ENCODE peak calls at places on chromosomes 12 and 14, in four cellular contexts. Y, D, W and V are unnamed samples.

GRCh38 chr12:49327368-49327767 is 4.3 kb downstream of the TROAP start:
- DNase-seq in Y (no peak), D (no peak), W (no peak), V (no peak)

GRCh38 chr14:54420478-54421116 is 20.6 kb downstream of the CNIH1 start:
- DNase-seq in Y (peak), D (peak), W (no peak), V (peak)

GRCh38 chr14:64968167-64968566 is 4.0 kb downstream of the RAB15 start:
- DNase-seq in Y (no peak), D (no peak), W (no peak), V (no peak)

GRCh38 chr14:59325906-59326305 is 137.4 kb downstream of the DAAM1 start:
- DNase-seq in Y (no peak), D (no peak), W (no peak), V (no peak)

GRCh38 chr12:43233861-43234260 is 318.1 kb downstream of the ADAMTS20 start:
- DNase-seq in Y (no peak), D (no peak), W (no peak), V (no peak)

GRCh38 chr12:84599539-84599938 is 313.1 kb downstream of the SLC6A15 start:
- DNase-seq in Y (no peak), D (no peak), W (no peak), V (no peak)

GRCh38 chr14:38973083-38973700 is 129.8 kb downstream of the SEC23A start:
- DNase-seq in Y (no peak), D (peak), W (no peak), V (no peak)

GRCh38 chr14:75200451-75200850 is 24.0 kb upstream of the TMED10 start:
- DNase-seq in Y (no peak), D (no peak), W (no peak), V (no peak)

GRCh38 chr12:91262023-91262676 is 79.5 kb upstream of the DCN start:
- DNase-seq in Y (no peak), D (no peak), W (no peak), V (no peak)

GRCh38 chr12:70812124-70812523 is 108.4 kb downstream of the PTPRR start:
- DNase-seq in Y (no peak), D (no peak), W (no peak), V (no peak)

GRCh38 chr12:72836184-72836583 is 564.0 kb downstream of the TRHDE start:
- DNase-seq in Y (no peak), D (no peak), W (no peak), V (no peak)

GRCh38 chr12:32561931-32562341 is 117.2 kb upstream of the DNM1L start:
- DNase-seq in Y (no peak), D (peak), W (no peak), V (no peak)

GRCh38 chr12:75635606-75636444 is 124.4 kb upstream of the KRR1 start:
- DNase-seq in Y (peak), D (peak), W (no peak), V (no peak)

GRCh38 chr12:127926004-127926403 is 341.0 kb upstream of the TMEM132C start:
- DNase-seq in Y (no peak), D (no peak), W (no peak), V (no peak)

GRCh38 chr12:89231686-89232085 is 120.6 kb downstream of the DUSP6 start:
- DNase-seq in Y (no peak), D (no peak), W (no peak), V (no peak)

GRCh38 chr12:50132505-50133135 is 20.6 kb downstream of the COX14 start:
- DNase-seq in Y (no peak), D (peak), W (no peak), V (no peak)

GRCh38 chr12:60162988-60163720 is 567.3 kb downstream of the SLC16A7 start:
- DNase-seq in Y (no peak), D (no peak), W (no peak), V (peak)

GRCh38 chr14:93984987-93985410 is 8.6 kb upstream of the ASB2 start:
- DNase-seq in Y (peak), D (peak), W (no peak), V (peak)

GRCh38 chr12:27462851-27463250 is 16.3 kb downstream of the SMCO2 start:
- DNase-seq in Y (no peak), D (no peak), W (no peak), V (no peak)

GRCh38 chr12:52659395-52659794 is 7.4 kb upstream of the KRT2 start:
- DNase-seq in Y (peak), D (no peak), W (no peak), V (no peak)

GRCh38 chr12:100827901-100828520 is 33.4 kb downstream of the ANO4 start:
- DNase-seq in Y (peak), D (peak), W (no peak), V (no peak)

GRCh38 chr14:77761205-77761931 is 412 bp upstream of the SNW1 start:
- DNase-seq in Y (peak), D (peak), W (peak), V (peak)

GRCh38 chr12:53798575-53798974 is 46.8 kb upstream of the CISTR start:
- DNase-seq in Y (peak), D (peak), W (no peak), V (no peak)

GRCh38 chr12:66633676-66634075 is 45.2 kb downstream of the GRIP1 start:
- DNase-seq in Y (no peak), D (no peak), W (no peak), V (no peak)

GRCh38 chr14:68501171-68501570 is 291.7 kb downstream of the ZFP36L1 start:
- DNase-seq in Y (no peak), D (no peak), W (no peak), V (no peak)

GRCh38 chr14:35858521-35859209 is 32.5 kb downstream of the BRMS1L start:
- DNase-seq in Y (no peak), D (no peak), W (no peak), V (no peak)

GRCh38 chr12:13203028-13203922 is 6.7 kb downstream of the EMP1 start:
- DNase-seq in Y (no peak), D (no peak), W (no peak), V (peak)

GRCh38 chr12:76611533-76611932 is 52.0 kb upstream of the OSBPL8 start:
- DNase-seq in Y (no peak), D (no peak), W (no peak), V (no peak)

GRCh38 chr12:92989715-92990484 is 60.8 kb upstream of the EEA1 start:
- DNase-seq in Y (no peak), D (peak), W (no peak), V (no peak)

GRCh38 chr12:117818400-117818799 is 150.4 kb downstream of the KSR2 start:
- DNase-seq in Y (no peak), D (no peak), W (no peak), V (no peak)

GRCh38 chr14:50345891-50346422 is 33.8 kb downstream of the DMAC2L start:
- DNase-seq in Y (no peak), D (no peak), W (no peak), V (no peak)

GRCh38 chr14:61322799-61323290 is 1.5 kb downstream of the PRKCH start:
- DNase-seq in Y (peak), D (no peak), W (no peak), V (no peak)

GRCh38 chr14:95510804-95511203 is 5.6 kb downstream of the SYNE3 start:
- DNase-seq in Y (no peak), D (no peak), W (no peak), V (no peak)

GRCh38 chr12:15001733-15002471 is 29.1 kb downstream of the PDE6H start:
- DNase-seq in Y (no peak), D (peak), W (no peak), V (peak)

GRCh38 chr12:31316964-31317363 is 9.0 kb downstream of the SINHCAF start:
- DNase-seq in Y (no peak), D (no peak), W (no peak), V (no peak)

GRCh38 chr12:58489394-58489793 is 430.9 kb downstream of the LRIG3 start:
- DNase-seq in Y (no peak), D (no peak), W (no peak), V (no peak)

GRCh38 chr14:81313200-81313599 is 86.9 kb downstream of the STON2 start:
- DNase-seq in Y (no peak), D (no peak), W (no peak), V (no peak)

GRCh38 chr12:47071241-47071852 is 8.1 kb upstream of the PCED1B start:
- DNase-seq in Y (no peak), D (peak), W (no peak), V (peak)

GRCh38 chr12:52248541-52249035 is 15.5 kb downstream of the KRT7 start:
- DNase-seq in Y (no peak), D (no peak), W (no peak), V (no peak)

GRCh38 chr12:18206198-18206597 is 55.1 kb upstream of the PIK3C2G start:
- DNase-seq in Y (no peak), D (no peak), W (no peak), V (no peak)
- TF ChIP-seq ESRRA in Y (no peak), D (no peak), W (no peak), V (no peak)

DNA sequence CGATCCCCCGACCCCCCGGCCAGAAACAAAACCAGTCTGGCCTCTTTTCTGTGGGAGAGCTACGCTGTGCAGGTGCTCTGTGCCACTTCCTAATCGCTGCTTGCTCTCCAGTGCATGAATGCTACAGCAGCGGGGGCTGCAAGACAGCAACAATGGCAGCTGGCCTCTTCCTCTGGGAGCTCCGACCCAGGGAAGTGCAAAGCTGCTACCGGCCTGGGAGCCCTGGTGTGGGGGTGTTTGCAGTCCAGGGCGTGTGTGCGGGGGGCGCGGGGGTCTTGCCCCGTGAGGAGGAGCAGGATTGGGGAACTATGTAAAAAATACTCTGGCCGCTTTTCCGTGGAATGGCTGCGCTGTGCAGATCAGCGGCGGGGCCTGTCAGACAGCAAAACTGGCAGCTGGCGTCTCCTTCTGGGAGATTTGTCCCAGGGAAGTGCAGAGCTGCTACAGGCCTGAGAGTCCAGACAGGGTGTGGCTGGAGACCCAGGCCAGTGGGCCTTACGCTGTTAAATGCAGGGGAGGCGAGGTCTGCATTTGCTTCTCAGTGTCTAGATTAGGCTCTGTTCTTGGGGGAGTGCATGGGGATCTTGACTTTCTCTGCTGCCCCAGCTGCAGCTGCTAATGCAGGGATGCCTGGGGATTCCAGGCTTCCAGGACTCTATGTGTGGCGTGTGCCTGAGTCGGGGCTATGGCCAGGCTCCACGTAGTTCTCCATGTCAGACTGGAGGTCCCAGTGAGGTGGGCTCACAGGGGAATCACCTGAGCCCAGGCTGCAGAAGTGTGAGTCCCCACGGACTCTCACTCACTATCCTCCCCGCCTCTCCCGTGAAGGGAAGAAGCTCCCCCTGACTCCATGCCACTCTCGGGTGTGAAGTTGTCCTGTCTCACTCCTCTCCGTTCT is 344.5 kb downstream of the AEBP2 start:
- DNase-seq in Y (no peak), D (no peak), W (no peak), V (peak)
- TF ChIP-seq ESRRA in Y (no peak), D (no peak), W (no peak), V (no peak)

GRCh38 chr14:90450667-90451066 is 53.8 kb downstream of the CALM1 start:
- DNase-seq in Y (no peak), D (no peak), W (no peak), V (no peak)

GRCh38 chr14:90452366-90452765 is 55.5 kb downstream of the CALM1 start:
- DNase-seq in Y (no peak), D (no peak), W (no peak), V (no peak)

GRCh38 chr14:90451953-90452352 is 55.1 kb downstream of the CALM1 start:
- DNase-seq in Y (no peak), D (no peak), W (no peak), V (no peak)

GRCh38 chr14:90450151-90450550 is 53.3 kb downstream of the CALM1 start:
- DNase-seq in Y (no peak), D (no peak), W (no peak), V (no peak)

DNA sequence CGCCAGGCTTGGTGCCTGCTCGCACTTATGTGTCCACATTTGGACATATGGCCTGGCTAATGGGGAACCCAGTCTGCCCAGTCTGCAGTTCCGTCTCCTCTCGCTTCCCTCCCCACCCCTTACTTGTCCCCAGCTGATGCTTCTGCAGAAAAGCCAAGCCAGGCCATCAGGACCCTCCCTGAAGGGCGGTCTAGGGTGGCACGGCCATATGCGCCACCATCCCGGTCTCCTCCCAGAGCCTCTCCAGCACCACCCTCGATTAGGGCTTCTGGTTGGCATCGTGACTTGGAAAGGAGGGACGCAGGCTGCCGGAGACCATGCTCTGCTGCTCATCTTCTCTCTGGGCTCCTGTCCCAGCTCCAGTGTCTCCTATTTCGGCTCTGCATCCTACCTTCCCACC is 54.6 kb downstream of the CALM1 start:
- DNase-seq in Y (no peak), D (no peak), W (no peak), V (no peak)
- TF ChIP-seq ESRRA in Y (no peak), D (no peak), W (no peak), V (no peak)

GRCh38 chr12:6343518-6343917 is 1.6 kb upstream of the TNFRSF1A start:
- DNase-seq in Y (no peak), D (no peak), W (no peak), V (no peak)
- TF ChIP-seq ESRRA in Y (no peak), D (peak), W (no peak), V (no peak)

DNA sequence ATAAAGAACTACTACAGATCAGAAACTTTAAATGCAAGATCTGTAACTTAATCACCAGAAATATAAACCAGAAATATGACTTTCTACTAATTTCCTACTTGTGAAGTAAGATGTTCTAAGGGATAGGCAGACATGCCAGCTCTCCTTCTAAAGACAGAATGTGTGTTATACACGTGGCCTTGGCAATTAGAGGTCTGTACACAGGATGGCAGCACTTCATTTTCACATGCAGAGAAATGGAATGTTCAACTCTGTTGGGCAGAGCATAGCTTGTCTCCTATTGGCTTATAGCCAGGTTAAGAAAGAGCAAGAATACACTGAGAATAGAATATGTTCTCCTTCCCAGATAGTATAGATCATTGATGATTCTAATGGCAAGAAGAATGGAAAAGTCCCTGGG is 403.8 kb downstream of the DAD1 start:
- DNase-seq in Y (no peak), D (peak), W (no peak), V (no peak)
- TF ChIP-seq ESRRA in Y (no peak), D (no peak), W (no peak), V (no peak)

DNA sequence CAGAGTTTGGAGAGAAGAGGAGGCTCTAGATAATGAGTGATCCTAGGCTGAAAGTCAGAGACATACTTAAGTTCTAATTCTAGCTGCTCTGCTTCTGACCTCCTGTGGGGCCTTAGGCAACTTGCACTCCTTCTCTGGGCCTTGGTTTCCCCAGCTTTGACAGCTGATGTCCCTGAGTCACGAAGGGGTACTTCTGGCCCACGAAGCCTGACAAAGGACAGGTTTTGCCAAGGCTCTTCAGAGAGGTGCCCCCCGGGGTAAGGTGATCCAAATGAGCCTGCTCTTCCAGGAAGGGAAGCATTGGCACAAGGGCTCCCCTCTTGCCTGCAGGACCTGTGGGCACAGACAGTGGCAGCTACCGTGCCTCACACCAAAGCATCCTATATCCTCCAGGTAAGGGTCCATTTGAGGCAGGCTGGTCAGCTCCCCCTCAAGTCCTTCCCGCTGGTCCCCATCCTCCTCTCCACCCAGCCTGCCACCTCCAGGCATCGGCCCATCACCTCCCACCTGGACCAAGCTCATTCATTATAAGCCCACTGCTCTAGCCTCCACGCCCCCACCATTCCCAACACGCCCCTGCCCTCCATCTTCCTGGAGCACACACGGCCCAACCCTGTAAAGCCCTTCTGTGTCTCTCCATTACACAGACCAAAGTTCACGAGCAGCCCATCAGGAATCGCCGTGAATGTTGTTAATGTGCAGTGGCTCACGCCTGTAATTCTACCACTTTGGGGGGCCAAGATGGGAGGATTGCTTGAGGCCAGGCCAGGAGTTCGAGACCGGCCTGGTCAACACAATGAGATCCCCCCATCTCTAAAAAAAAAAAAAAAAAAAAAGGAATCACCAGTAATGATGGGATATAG is 2.0 kb upstream of the PPP1R13B start:
- DNase-seq in Y (no peak), D (peak), W (no peak), V (no peak)
- TF ChIP-seq ESRRA in Y (no peak), D (no peak), W (no peak), V (no peak)

DNA sequence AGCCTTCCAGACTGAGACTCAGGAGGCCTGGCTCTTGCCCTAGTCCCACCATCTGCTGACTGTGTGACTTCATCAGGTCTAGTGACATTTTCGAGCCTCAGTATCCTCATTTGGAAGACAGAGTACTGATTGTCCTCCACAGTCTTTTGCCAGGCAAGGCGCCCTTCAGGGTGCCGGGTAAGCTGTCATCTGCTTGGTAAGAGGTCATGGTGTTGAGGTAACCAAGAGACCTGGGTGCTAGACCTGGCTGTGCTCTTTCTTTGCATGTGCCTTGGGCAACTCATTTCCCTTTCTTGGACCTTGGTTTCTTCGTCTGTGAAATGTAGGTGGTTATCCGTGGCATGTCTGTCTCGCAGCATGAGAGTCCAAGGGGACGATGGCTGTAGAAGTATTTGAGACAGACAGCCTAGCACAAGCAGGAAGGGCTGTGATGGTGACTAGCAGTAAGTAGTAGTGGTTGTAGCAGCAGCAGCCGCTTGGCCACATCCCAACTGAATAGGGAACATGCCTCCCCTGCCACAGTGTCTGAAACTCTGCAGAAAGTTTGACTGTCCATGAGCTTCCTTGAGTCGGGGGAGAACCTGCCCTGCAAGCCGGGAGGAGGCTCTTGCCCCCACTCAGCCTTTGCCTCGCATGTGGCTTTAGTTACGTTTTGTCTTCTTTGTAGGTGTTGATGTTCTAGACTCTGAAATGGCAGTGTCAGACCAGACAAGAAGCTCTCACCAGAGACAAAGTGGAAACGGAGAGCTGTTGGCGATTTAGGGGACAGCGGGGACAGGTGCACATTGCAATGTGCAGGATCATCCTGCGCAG is 40.3 kb downstream of the EVL start:
- DNase-seq in Y (no peak), D (no peak), W (no peak), V (no peak)
- TF ChIP-seq ESRRA in Y (no peak), D (no peak), W (no peak), V (no peak)

GRCh38 chr12:97222391-97222790 is 240.2 kb upstream of the RMST start:
- DNase-seq in Y (no peak), D (no peak), W (no peak), V (no peak)
- TF ChIP-seq ESRRA in Y (no peak), D (no peak), W (no peak), V (no peak)

GRCh38 chr14:71590131-71590530 is 342.1 kb upstream of the RGS6 start:
- DNase-seq in Y (no peak), D (no peak), W (no peak), V (no peak)
- TF ChIP-seq ESRRA in Y (no peak), D (no peak), W (no peak), V (no peak)